ENCODE peak calls at places on chromosomes 12 and 14, in seven cellular contexts. U, R, N, W, M, E and J are unnamed samples.
A peak's percentile ranks its signal among the peaks of the same experiment; 100 is the strongest.

GRCh38 chr14:58861546-58861945 is 223.8 kb downstream of the DACT1 start:
- DNase-seq in U (no peak), R (peak; percentile 8), N (no peak), W (no peak), M (no peak), E (no peak), J (no peak)

GRCh38 chr12:49744363-49744885 is 3.1 kb downstream of the TMBIM6 start:
- DNase-seq in U (no peak), R (no peak), N (no peak), W (no peak), M (no peak), E (no peak), J (no peak)

GRCh38 chr14:89654998-89655397 is 238.0 kb upstream of the FOXN3 start:
- DNase-seq in U (no peak), R (no peak), N (no peak), W (no peak), M (no peak), E (no peak), J (no peak)

GRCh38 chr12:111426341-111427185 is 20.8 kb downstream of the SH2B3 start:
- DNase-seq in U (no peak), R (peak; percentile 25), N (no peak), W (no peak), M (no peak), E (no peak), J (no peak)

GRCh38 chr12:113092478-113093408 is 36.2 kb downstream of the DTX1 start:
- DNase-seq in U (peak; percentile 49), R (no peak), N (peak; percentile 30), W (no peak), M (peak; percentile 53), E (no peak), J (no peak)

GRCh38 chr12:103455020-103455763 is 40.6 kb downstream of the C12orf42 start:
- DNase-seq in U (no peak), R (no peak), N (no peak), W (no peak), M (no peak), E (no peak), J (no peak)

GRCh38 chr12:15522574-15523187 is 200.4 kb downstream of the PTPRO start:
- DNase-seq in U (no peak), R (peak; percentile 76), N (no peak), W (no peak), M (no peak), E (no peak), J (no peak)

GRCh38 chr12:52580496-52580895 is 6.9 kb upstream of the KRT74 start:
- DNase-seq in U (no peak), R (no peak), N (no peak), W (no peak), M (no peak), E (no peak), J (no peak)

GRCh38 chr12:32298917-32299316 is 100.4 kb upstream of the FGD4 start:
- DNase-seq in U (no peak), R (no peak), N (no peak), W (no peak), M (no peak), E (no peak), J (no peak)

GRCh38 chr12:91111366-91112321 is at the start of gene LUM:
- DNase-seq in U (peak; percentile 61), R (peak; percentile 58), N (peak; percentile 25), W (no peak), M (peak; percentile 25), E (peak; percentile 56), J (no peak)

GRCh38 chr14:72636871-72637270 is 257.0 kb downstream of the DPF3 start:
- DNase-seq in U (no peak), R (no peak), N (no peak), W (no peak), M (no peak), E (no peak), J (no peak)

GRCh38 chr14:72633551-72633950 is 260.4 kb downstream of the DPF3 start:
- DNase-seq in U (no peak), R (no peak), N (no peak), W (no peak), M (no peak), E (no peak), J (no peak)

GRCh38 chr14:72636094-72636493 is 257.8 kb downstream of the DPF3 start:
- DNase-seq in U (no peak), R (peak; percentile 42), N (no peak), W (no peak), M (no peak), E (no peak), J (no peak)

GRCh38 chr14:72632727-72633126 is 261.2 kb downstream of the DPF3 start:
- DNase-seq in U (no peak), R (no peak), N (no peak), W (no peak), M (no peak), E (no peak), J (no peak)

DNA sequence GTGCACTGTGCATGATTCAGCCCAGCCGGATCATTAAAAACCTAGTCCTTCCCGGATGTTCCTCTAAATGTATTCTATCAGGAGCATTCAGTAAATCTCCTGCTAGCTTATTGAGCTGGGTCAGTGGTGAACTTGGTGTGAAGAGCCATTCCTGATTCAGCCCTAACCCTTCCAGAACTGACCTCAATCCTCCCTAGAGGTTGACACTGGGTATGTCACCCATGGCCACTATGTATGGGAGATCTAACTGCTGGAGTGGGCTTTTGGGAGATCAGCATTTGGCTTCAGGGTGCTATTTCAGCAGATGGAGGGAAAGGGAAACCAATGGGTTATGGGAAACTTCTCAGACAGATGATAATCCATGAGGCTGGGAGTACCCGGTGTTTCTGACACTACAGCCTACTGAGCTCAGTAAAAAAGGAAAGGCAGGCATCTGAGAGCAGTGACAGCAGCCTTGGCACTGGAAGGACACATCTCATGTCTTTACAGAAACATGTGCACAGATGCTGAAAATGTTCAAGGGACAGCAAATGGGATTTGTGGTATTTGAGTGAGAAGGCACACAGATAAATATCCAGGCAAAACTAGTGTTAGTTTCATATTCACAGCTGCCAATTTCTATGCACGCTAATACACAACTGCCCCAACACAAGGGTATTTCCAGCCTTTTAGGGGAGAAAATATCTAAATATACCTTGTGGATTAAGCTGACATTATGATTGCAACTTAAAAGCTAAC is 258.8 kb downstream of the DPF3 start:
- DNase-seq in U (no peak), R (no peak), N (no peak), W (no peak), M (no peak), E (no peak), J (no peak)
- H3K27ac ChIP-seq in U (no peak overlapping the region), R (no peak overlapping the region), N (no peak overlapping the region), W (no peak overlapping the region), M (peak overlapping the region; percentile 56), E (no peak overlapping the region), J (no peak overlapping the region)

GRCh38 chr12:129696952-129697351 is 206.9 kb downstream of the TMEM132D start:
- DNase-seq in U (no peak), R (no peak), N (no peak), W (no peak), M (no peak), E (no peak), J (no peak)
- H3K4me3 ChIP-seq in U (no peak overlapping the region), R (no peak overlapping the region), N (no peak overlapping the region), W (no peak overlapping the region), M (no peak overlapping the region), E (no peak overlapping the region), J (no peak overlapping the region)

GRCh38 chr12:104460041-104460757 is 3.5 kb downstream of the CHST11 start:
- DNase-seq in U (no peak), R (no peak), N (no peak), W (no peak), M (no peak), E (no peak), J (no peak)

GRCh38 chr12:104462931-104463339 is 6.2 kb downstream of the CHST11 start:
- DNase-seq in U (no peak), R (no peak), N (no peak), W (no peak), M (no peak), E (no peak), J (no peak)

GRCh38 chr12:104463371-104463770 is 6.6 kb downstream of the CHST11 start:
- DNase-seq in U (no peak), R (no peak), N (no peak), W (no peak), M (no peak), E (no peak), J (no peak)

GRCh38 chr12:104460973-104461693 is 4.4 kb downstream of the CHST11 start:
- DNase-seq in U (no peak), R (no peak), N (no peak), W (no peak), M (no peak), E (no peak), J (no peak)

GRCh38 chr12:104462325-104462724 is 5.6 kb downstream of the CHST11 start:
- DNase-seq in U (no peak), R (no peak), N (no peak), W (no peak), M (no peak), E (no peak), J (no peak)
- H3K4me1 ChIP-seq in U (peaks cover 10% of the 10 kb centered on the region), R (peaks cover 5% of the 10 kb centered on the region), N (peaks cover 65% of the 10 kb centered on the region), W (peaks cover 7% of the 10 kb centered on the region), M (peaks cover 13% of the 10 kb centered on the region), E (no peaks in the 10 kb centered on the region), J (no peaks in the 10 kb centered on the region)

GRCh38 chr12:44654641-44655625 is 221.2 kb downstream of the NELL2 start:
- DNase-seq in U (no peak), R (no peak), N (no peak), W (no peak), M (no peak), E (no peak), J (no peak)
- H3K27ac ChIP-seq in U (no peak overlapping the region), R (no peak overlapping the region), N (no peak overlapping the region), W (no peak overlapping the region), M (no peak overlapping the region), E (no peak overlapping the region), J (no peak overlapping the region)

DNA sequence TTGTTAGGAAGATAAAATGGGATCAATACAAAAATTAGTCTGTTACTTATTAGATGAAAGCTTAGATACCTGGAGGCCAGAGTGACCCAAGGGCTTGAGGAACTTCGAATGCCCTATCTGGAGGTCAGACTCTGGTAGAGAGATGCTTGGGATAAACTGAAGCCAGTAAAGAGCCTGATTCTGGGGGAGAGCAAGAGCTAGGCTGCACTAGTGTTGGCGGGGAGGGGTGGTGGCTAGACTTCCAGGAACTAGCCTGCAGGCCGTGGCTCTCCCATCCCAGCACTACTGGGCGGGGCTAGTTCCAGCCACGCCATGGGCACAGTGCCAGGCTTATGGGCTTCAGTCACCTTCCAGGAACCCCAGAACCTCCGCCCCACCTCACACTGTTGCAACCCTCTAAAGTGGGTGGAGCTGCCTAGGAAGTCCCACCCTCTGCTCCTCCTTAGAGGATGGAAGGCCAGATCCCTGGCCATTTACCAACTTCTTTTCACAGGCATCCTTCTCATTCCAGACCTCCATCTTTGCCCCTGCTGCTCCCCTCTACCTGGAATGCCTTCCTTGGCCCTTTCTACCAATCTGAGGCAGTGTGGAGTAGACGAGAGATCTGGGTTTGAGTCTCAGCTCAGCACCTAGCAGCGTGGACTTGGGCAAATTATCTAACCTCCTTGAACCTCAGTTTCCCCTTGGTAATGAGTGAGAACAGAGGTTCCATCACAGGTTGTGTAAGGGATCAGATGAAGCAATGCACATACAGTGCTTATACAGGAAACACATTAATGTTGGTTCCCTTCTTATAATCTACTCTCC is 6.3 kb upstream of the NFE2 start:
- DNase-seq in U (peak; percentile 97), R (peak; percentile 67), N (peak; percentile 79), W (no peak), M (peak; percentile 72), E (peak; percentile 45), J (no peak)
- H3K4me3 ChIP-seq in U (no peak overlapping the region), R (no peak overlapping the region), N (no peak overlapping the region), W (no peak overlapping the region), M (no peak overlapping the region), E (no peak overlapping the region), J (no peak overlapping the region)